ENCODE peak calls at places on chromosomes 1 and 21, in six cellular contexts. S, X, W, Z, U and I are unnamed samples.

GRCh38 chr1:109482796-109483638 is 688 bp upstream of the ATXN7L2 start:
- DNase-seq in S (no peak), X (peak; percentile 72), W (no peak), Z (peak; percentile 57), U (no peak), I (no peak)

GRCh38 chr1:14880456-14881316 is 272.9 kb upstream of the TMEM51 start:
- DNase-seq in S (peak; percentile 16), X (no peak), W (no peak), Z (peak; percentile 23), U (no peak), I (no peak)

GRCh38 chr1:236465231-236465958 is 58.4 kb upstream of the LGALS8 start:
- DNase-seq in S (no peak), X (no peak), W (no peak), Z (no peak), U (no peak), I (no peak)

GRCh38 chr21:40471103-40471502 is 375.9 kb downstream of the DSCAM start:
- DNase-seq in S (no peak), X (no peak), W (no peak), Z (no peak), U (no peak), I (no peak)

GRCh38 chr1:35185200-35185599 is 7.7 kb downstream of the SFPQ start:
- DNase-seq in S (no peak), X (no peak), W (no peak), Z (no peak), U (no peak), I (no peak)

GRCh38 chr1:152107289-152107983 is 7.8 kb downstream of the TCHH start:
- DNase-seq in S (no peak), X (no peak), W (no peak), Z (no peak), U (no peak), I (peak; percentile 17)

GRCh38 chr21:23452384-23453083 is 2154.7 kb downstream of the MRPL39 start:
- DNase-seq in S (no peak), X (no peak), W (no peak), Z (peak; percentile 21), U (no peak), I (peak; percentile 61)

GRCh38 chr1:239418241-239418640 is 31.9 kb downstream of the CHRM3 start:
- DNase-seq in S (no peak), X (no peak), W (no peak), Z (no peak), U (no peak), I (no peak)

GRCh38 chr1:153277852-153278251 is 18.4 kb downstream of the LORICRIN start:
- DNase-seq in S (no peak), X (peak; percentile 33), W (no peak), Z (no peak), U (no peak), I (peak; percentile 30)

GRCh38 chr1:20141466-20141865 is 2.3 kb downstream of the PLA2G2F start:
- DNase-seq in S (no peak), X (no peak), W (no peak), Z (no peak), U (no peak), I (no peak)

GRCh38 chr1:45172015-45172414 is 34.4 kb downstream of the ZSWIM5 start:
- DNase-seq in S (peak; percentile 50), X (no peak), W (no peak), Z (no peak), U (peak; percentile 14), I (no peak)

GRCh38 chr1:22641906-22642636 is 1.4 kb upstream of the C1QC start:
- DNase-seq in S (peak; percentile 63), X (peak; percentile 94), W (peak; percentile 86), Z (peak; percentile 87), U (peak; percentile 53), I (peak; percentile 85)

GRCh38 chr1:230105754-230106625 is 39.0 kb downstream of the GALNT2 start:
- DNase-seq in S (peak; percentile 86), X (no peak), W (no peak), Z (peak; percentile 67), U (peak; percentile 92), I (no peak)

GRCh38 chr1:160377585-160378206 is 10.8 kb downstream of the NHLH1 start:
- DNase-seq in S (no peak), X (no peak), W (no peak), Z (no peak), U (peak; percentile 10), I (no peak)

GRCh38 chr1:81799939-81800740 is 594 bp upstream of the ADGRL2 start:
- DNase-seq in S (peak; percentile 86), X (no peak), W (peak; percentile 50), Z (peak; percentile 67), U (peak; percentile 85), I (peak; percentile 73)

GRCh38 chr1:117572546-117572945 is 33.3 kb upstream of the TENT5C start:
- DNase-seq in S (no peak), X (no peak), W (no peak), Z (no peak), U (no peak), I (no peak)

GRCh38 chr1:53127546-53127945 is 14.9 kb downstream of the SLC1A7 start:
- DNase-seq in S (no peak), X (no peak), W (no peak), Z (no peak), U (no peak), I (no peak)

GRCh38 chr1:13702425-13703127 is 2.6 kb downstream of the PRDM2 start:
- DNase-seq in S (no peak), X (no peak), W (no peak), Z (no peak), U (no peak), I (no peak)

GRCh38 chr1:54188291-54188690 is 11.5 kb downstream of the CYB5RL start:
- DNase-seq in S (no peak), X (no peak), W (no peak), Z (no peak), U (no peak), I (no peak)

GRCh38 chr1:66375125-66375524 is 158.8 kb upstream of the SGIP1 start:
- DNase-seq in S (peak; percentile 46), X (no peak), W (no peak), Z (no peak), U (no peak), I (no peak)

GRCh38 chr21:36337099-36337509 is 17.1 kb downstream of the MORC3 start:
- DNase-seq in S (peak; percentile 53), X (peak; percentile 45), W (no peak), Z (no peak), U (peak; percentile 71), I (no peak)

GRCh38 chr1:37035828-37036666 is 1.7 kb upstream of the GRIK3 start:
- DNase-seq in S (no peak), X (peak; percentile 47), W (no peak), Z (no peak), U (no peak), I (peak; percentile 48)

GRCh38 chr21:29190920-29191319 is 60.5 kb downstream of the MAP3K7CL start:
- DNase-seq in S (peak; percentile 73), X (no peak), W (no peak), Z (no peak), U (peak; percentile 73), I (no peak)

GRCh38 chr1:31790641-31791091 is 25.2 kb downstream of the SPOCD1 start:
- DNase-seq in S (no peak), X (no peak), W (no peak), Z (no peak), U (no peak), I (no peak)

GRCh38 chr1:61084560-61084991 is 2.2 kb downstream of the NFIA start:
- DNase-seq in S (no peak), X (no peak), W (no peak), Z (no peak), U (peak; percentile 47), I (no peak)

GRCh38 chr1:225508538-225509375 is 80.9 kb upstream of the LBR start:
- DNase-seq in S (peak; percentile 98), X (no peak), W (no peak), Z (peak; percentile 64), U (peak; percentile 99), I (no peak)

GRCh38 chr21:31290765-31291164 is 53.3 kb downstream of the TIAM1 start:
- DNase-seq in S (no peak), X (no peak), W (no peak), Z (no peak), U (no peak), I (no peak)
- TF ChIP-seq CTCF in S (no peak), X (no peak), W (no peak), Z (no peak), U (no peak), I (no peak)

DNA sequence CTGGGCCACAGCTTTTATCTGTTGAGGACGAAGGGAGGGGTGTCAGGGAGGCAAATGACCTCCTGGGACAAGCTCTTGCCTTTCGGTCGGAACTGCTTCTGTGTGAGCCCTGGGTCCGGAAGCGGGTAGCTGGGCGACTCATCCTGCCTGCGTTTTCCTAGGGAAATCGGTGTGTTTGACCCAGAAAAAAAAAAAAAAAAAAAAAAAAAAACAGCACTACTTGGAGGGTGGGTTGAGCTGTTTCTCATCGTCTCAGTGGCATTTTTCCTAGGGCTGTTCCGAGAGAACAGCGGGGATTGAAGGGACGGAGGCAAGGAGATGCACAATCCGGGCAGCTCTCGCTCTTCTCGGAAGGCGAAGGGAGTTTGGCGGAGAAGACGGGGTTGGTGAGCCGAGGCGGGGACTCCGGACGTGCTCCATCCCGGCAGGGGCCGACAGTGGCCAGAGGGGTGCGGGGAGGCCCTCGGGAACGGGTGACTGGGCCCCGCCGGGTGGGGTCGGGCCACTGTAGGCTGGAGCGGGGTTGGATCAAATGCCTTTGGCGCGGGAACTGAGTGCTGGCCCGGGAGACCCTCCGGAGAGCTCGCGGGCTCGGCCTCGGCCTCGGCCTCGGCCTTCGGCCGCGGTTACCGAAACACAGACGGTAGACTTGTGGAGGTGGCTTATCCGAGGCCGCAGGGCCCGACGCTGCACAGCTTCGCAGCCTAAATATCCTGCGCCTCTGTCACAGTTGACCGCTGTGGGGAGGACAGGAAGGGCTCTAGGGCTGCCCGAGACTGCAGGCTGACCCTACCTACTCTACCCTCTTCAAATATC is 2.4 kb upstream of the BARHL2 start:
- DNase-seq in S (no peak), X (no peak), W (no peak), Z (no peak), U (no peak), I (no peak)
- H3K4me3 ChIP-seq in S (no peak overlapping the region), X (no peak overlapping the region), W (peak overlapping the region; percentile 55), Z (no peak overlapping the region), U (no peak overlapping the region), I (no peak overlapping the region)

GRCh38 chr1:186620526-186620925 is 59.7 kb downstream of the PTGS2 start:
- DNase-seq in S (peak; percentile 16), X (no peak), W (no peak), Z (no peak), U (no peak), I (no peak)
- TF ChIP-seq CTCF in S (no peak), X (no peak), W (no peak), Z (no peak), U (no peak), I (no peak)

GRCh38 chr21:33931799-33932390 is 16.3 kb upstream of the ATP5PO start:
- DNase-seq in S (peak; percentile 32), X (no peak), W (no peak), Z (no peak), U (no peak), I (no peak)
- H3K4me3 ChIP-seq in S (peak overlapping the region; percentile 32), X (peak overlapping the region; percentile 67), W (peak overlapping the region; percentile 62), Z (peak overlapping the region; percentile 22), U (peak overlapping the region; percentile 42), I (peak overlapping the region; percentile 18)